ENCODE peak calls at places on chromosomes 5 and 9, in ten cellular contexts. One of them, this sample, is unnamed.

GRCh38 chr5:124927735-124928134 is 181.3 kb upstream of the ZNF608 start:
- DNase-seq in heart left ventricle: no peak
- DNase-seq in A549: no peak
- DNase-seq in HCT116: no peak
- DNase-seq in erythroblast: no peak
- DNase-seq in stomach: no peak
- DNase-seq in uterus: no peak
- DNase-seq in right lobe of liver: no peak
- DNase-seq in lower leg skin: peak
- DNase-seq in GM12892: no peak
- DNase-seq in this sample: no peak

GRCh38 chr9:33354651-33355211 is 47.6 kb downstream of the AQP7 start:
- DNase-seq in heart left ventricle: no peak
- DNase-seq in A549: no peak
- DNase-seq in HCT116: no peak
- DNase-seq in erythroblast: no peak
- DNase-seq in stomach: no peak
- DNase-seq in uterus: no peak
- DNase-seq in right lobe of liver: no peak
- DNase-seq in lower leg skin: no peak
- DNase-seq in GM12892: no peak
- DNase-seq in this sample: no peak

GRCh38 chr5:138706655-138707480 is 46.4 kb upstream of the CTNNA1 start:
- DNase-seq in heart left ventricle: peak
- DNase-seq in A549: peak
- DNase-seq in HCT116: no peak
- DNase-seq in erythroblast: no peak
- DNase-seq in stomach: no peak
- DNase-seq in uterus: no peak
- DNase-seq in right lobe of liver: no peak
- DNase-seq in lower leg skin: no peak
- DNase-seq in GM12892: no peak
- DNase-seq in this sample: no peak

GRCh38 chr5:179266291-179267070 is 78.8 kb downstream of the ADAMTS2 start:
- DNase-seq in heart left ventricle: no peak
- DNase-seq in A549: no peak
- DNase-seq in HCT116: no peak
- DNase-seq in erythroblast: no peak
- DNase-seq in stomach: peak
- DNase-seq in uterus: peak
- DNase-seq in right lobe of liver: peak
- DNase-seq in lower leg skin: peak
- DNase-seq in GM12892: no peak
- DNase-seq in this sample: peak

GRCh38 chr5:59390074-59390659 is 503.4 kb downstream of the PDE4D start:
- DNase-seq in heart left ventricle: no peak
- DNase-seq in A549: peak
- DNase-seq in HCT116: no peak
- DNase-seq in erythroblast: peak
- DNase-seq in stomach: no peak
- DNase-seq in uterus: no peak
- DNase-seq in right lobe of liver: no peak
- DNase-seq in lower leg skin: no peak
- DNase-seq in GM12892: no peak
- DNase-seq in this sample: no peak

GRCh38 chr5:55634204-55634785 is 77.8 kb downstream of the SLC38A9 start:
- DNase-seq in heart left ventricle: no peak
- DNase-seq in A549: no peak
- DNase-seq in HCT116: no peak
- DNase-seq in erythroblast: no peak
- DNase-seq in stomach: no peak
- DNase-seq in uterus: no peak
- DNase-seq in right lobe of liver: no peak
- DNase-seq in lower leg skin: no peak
- DNase-seq in GM12892: no peak
- DNase-seq in this sample: no peak

GRCh38 chr9:2234371-2234893 is 219.3 kb downstream of the SMARCA2 start:
- DNase-seq in heart left ventricle: peak
- DNase-seq in A549: no peak
- DNase-seq in HCT116: no peak
- DNase-seq in erythroblast: no peak
- DNase-seq in stomach: no peak
- DNase-seq in uterus: peak
- DNase-seq in right lobe of liver: no peak
- DNase-seq in lower leg skin: no peak
- DNase-seq in GM12892: no peak
- DNase-seq in this sample: no peak

GRCh38 chr5:76855961-76856360 is 6.1 kb downstream of the S100Z start:
- DNase-seq in heart left ventricle: peak
- DNase-seq in A549: no peak
- DNase-seq in HCT116: no peak
- DNase-seq in erythroblast: no peak
- DNase-seq in stomach: no peak
- DNase-seq in uterus: no peak
- DNase-seq in right lobe of liver: no peak
- DNase-seq in lower leg skin: no peak
- DNase-seq in GM12892: no peak
- DNase-seq in this sample: no peak

GRCh38 chr9:83166369-83166768 is 103.4 kb upstream of the RASEF start:
- DNase-seq in heart left ventricle: no peak
- DNase-seq in A549: no peak
- DNase-seq in HCT116: no peak
- DNase-seq in erythroblast: no peak
- DNase-seq in stomach: peak
- DNase-seq in uterus: no peak
- DNase-seq in right lobe of liver: peak
- DNase-seq in lower leg skin: no peak
- DNase-seq in GM12892: no peak
- DNase-seq in this sample: no peak

GRCh38 chr9:92887880-92888338 is 10.1 kb upstream of the ZNF484 start:
- DNase-seq in heart left ventricle: no peak
- DNase-seq in A549: no peak
- DNase-seq in HCT116: no peak
- DNase-seq in erythroblast: no peak
- DNase-seq in stomach: no peak
- DNase-seq in uterus: no peak
- DNase-seq in right lobe of liver: no peak
- DNase-seq in lower leg skin: no peak
- DNase-seq in GM12892: no peak
- DNase-seq in this sample: no peak

GRCh38 chr5:136051486-136052220 is 22.9 kb downstream of the TGFBI start:
- DNase-seq in heart left ventricle: no peak
- DNase-seq in A549: no peak
- DNase-seq in HCT116: no peak
- DNase-seq in erythroblast: no peak
- DNase-seq in stomach: no peak
- DNase-seq in uterus: no peak
- DNase-seq in right lobe of liver: no peak
- DNase-seq in lower leg skin: no peak
- DNase-seq in GM12892: no peak
- DNase-seq in this sample: peak

GRCh38 chr9:128007566-128008138 is 26.9 kb upstream of the EEIG1 start:
- DNase-seq in heart left ventricle: peak
- DNase-seq in A549: peak
- DNase-seq in HCT116: peak
- DNase-seq in erythroblast: peak
- DNase-seq in stomach: peak
- DNase-seq in uterus: no peak
- DNase-seq in right lobe of liver: no peak
- DNase-seq in lower leg skin: peak
- DNase-seq in GM12892: peak
- DNase-seq in this sample: peak
- TF ChIP-seq POLR2A in heart left ventricle: no peak
- TF ChIP-seq POLR2A in A549: no peak
- TF ChIP-seq POLR2A in HCT116: no peak
- TF ChIP-seq POLR2A in erythroblast: no peak
- TF ChIP-seq POLR2A in stomach: no peak
- TF ChIP-seq POLR2A in uterus: no peak
- TF ChIP-seq POLR2A in right lobe of liver: no peak
- TF ChIP-seq POLR2A in lower leg skin: no peak
- TF ChIP-seq POLR2A in GM12892: peak
- TF ChIP-seq POLR2A in this sample: peak

GRCh38 chr9:122929803-122930354 is 1.4 kb downstream of the ZBTB26 start:
- DNase-seq in heart left ventricle: no peak
- DNase-seq in A549: no peak
- DNase-seq in HCT116: no peak
- DNase-seq in erythroblast: no peak
- DNase-seq in stomach: no peak
- DNase-seq in uterus: no peak
- DNase-seq in right lobe of liver: no peak
- DNase-seq in lower leg skin: no peak
- DNase-seq in GM12892: no peak
- DNase-seq in this sample: no peak

GRCh38 chr9:122930933-122931850 is at the start of gene ZBTB26:
- DNase-seq in heart left ventricle: peak
- DNase-seq in A549: peak
- DNase-seq in HCT116: peak
- DNase-seq in erythroblast: peak
- DNase-seq in stomach: peak
- DNase-seq in uterus: peak
- DNase-seq in right lobe of liver: peak
- DNase-seq in lower leg skin: peak
- DNase-seq in GM12892: peak
- DNase-seq in this sample: peak

GRCh38 chr9:122930541-122930932 is 775 bp downstream of the ZBTB26 start:
- DNase-seq in heart left ventricle: no peak
- DNase-seq in A549: no peak
- DNase-seq in HCT116: no peak
- DNase-seq in erythroblast: no peak
- DNase-seq in stomach: no peak
- DNase-seq in uterus: no peak
- DNase-seq in right lobe of liver: no peak
- DNase-seq in lower leg skin: no peak
- DNase-seq in GM12892: no peak
- DNase-seq in this sample: no peak

GRCh38 chr9:122936464-122936863 is 4.4 kb upstream of the RABGAP1 start:
- DNase-seq in heart left ventricle: no peak
- DNase-seq in A549: no peak
- DNase-seq in HCT116: no peak
- DNase-seq in erythroblast: no peak
- DNase-seq in stomach: no peak
- DNase-seq in uterus: no peak
- DNase-seq in right lobe of liver: no peak
- DNase-seq in lower leg skin: no peak
- DNase-seq in GM12892: no peak
- DNase-seq in this sample: no peak

DNA sequence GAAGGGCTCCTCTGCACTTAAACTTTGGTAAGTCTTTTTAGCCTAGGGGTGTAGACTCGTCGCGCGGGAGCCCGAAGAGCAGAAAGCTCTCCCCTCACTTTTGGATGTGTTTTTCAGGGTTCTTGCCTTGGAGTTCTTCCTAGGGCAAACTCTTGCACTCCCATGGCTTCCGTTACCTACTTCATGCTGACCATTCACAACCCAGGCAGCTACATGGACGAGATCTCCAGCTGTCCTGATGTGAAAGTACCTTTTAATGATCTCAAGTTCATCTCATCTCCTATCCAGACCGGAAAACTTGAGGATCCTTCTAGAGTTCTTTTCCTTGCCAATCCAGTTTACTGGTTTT is 513 bp upstream of the ZBTB26 start:
- DNase-seq in heart left ventricle: no peak
- DNase-seq in A549: no peak
- DNase-seq in HCT116: no peak
- DNase-seq in erythroblast: no peak
- DNase-seq in stomach: no peak
- DNase-seq in uterus: no peak
- DNase-seq in right lobe of liver: no peak
- DNase-seq in lower leg skin: no peak
- DNase-seq in GM12892: no peak
- DNase-seq in this sample: no peak
- TF ChIP-seq POLR2A in heart left ventricle: no peak
- TF ChIP-seq POLR2A in A549: no peak
- TF ChIP-seq POLR2A in HCT116: no peak
- TF ChIP-seq POLR2A in erythroblast: peak
- TF ChIP-seq POLR2A in stomach: no peak
- TF ChIP-seq POLR2A in uterus: no peak
- TF ChIP-seq POLR2A in right lobe of liver: no peak
- TF ChIP-seq POLR2A in lower leg skin: no peak
- TF ChIP-seq POLR2A in GM12892: no peak
- TF ChIP-seq POLR2A in this sample: no peak

DNA sequence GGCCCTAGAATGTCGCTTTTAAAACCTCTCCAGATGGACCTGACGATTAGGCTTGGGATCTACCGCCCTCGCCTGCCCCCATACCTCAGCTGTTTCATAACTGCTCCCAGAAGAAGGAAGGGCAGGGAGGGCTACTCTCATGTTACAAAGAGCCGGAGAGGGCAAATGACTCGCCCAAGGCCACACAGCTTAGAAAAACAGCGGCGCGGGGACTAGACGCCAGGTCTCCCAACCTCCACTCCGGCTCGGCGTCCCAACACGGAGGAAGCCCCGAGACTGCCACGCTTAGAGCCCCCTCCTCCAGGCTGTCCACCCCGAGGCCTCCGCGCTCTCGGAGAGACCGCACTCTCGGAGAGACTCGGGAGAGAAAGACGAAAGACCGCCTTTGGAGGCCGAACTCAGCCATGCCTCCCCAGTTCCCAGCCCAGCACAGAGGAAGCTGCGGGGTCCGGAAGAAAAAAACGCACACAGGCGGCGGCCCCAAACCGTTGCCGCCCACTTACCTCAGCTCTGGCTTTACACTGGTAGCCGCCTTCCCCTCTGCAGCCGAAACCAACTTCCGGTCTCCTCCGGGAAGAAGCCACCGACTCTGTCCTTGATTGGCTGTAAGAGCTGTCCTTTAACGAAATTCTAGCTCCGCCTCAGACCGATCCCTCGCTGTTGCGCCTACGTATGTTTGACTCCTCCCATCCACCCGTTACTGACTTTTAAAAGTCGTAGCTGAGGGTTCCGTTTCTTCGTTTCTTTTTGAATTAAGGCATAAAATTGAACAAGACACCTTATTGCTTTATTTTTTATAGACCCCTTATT is at the start of gene MED7:
- DNase-seq in heart left ventricle: peak
- DNase-seq in A549: peak
- DNase-seq in HCT116: peak
- DNase-seq in erythroblast: peak
- DNase-seq in stomach: peak
- DNase-seq in uterus: peak
- DNase-seq in right lobe of liver: peak
- DNase-seq in lower leg skin: peak
- DNase-seq in GM12892: peak
- DNase-seq in this sample: peak
- TF ChIP-seq POLR2A in heart left ventricle: peak
- TF ChIP-seq POLR2A in A549: peak
- TF ChIP-seq POLR2A in HCT116: peak
- TF ChIP-seq POLR2A in erythroblast: peak
- TF ChIP-seq POLR2A in stomach: peak
- TF ChIP-seq POLR2A in uterus: peak
- TF ChIP-seq POLR2A in right lobe of liver: peak
- TF ChIP-seq POLR2A in lower leg skin: no peak
- TF ChIP-seq POLR2A in GM12892: peak
- TF ChIP-seq POLR2A in this sample: peak

DNA sequence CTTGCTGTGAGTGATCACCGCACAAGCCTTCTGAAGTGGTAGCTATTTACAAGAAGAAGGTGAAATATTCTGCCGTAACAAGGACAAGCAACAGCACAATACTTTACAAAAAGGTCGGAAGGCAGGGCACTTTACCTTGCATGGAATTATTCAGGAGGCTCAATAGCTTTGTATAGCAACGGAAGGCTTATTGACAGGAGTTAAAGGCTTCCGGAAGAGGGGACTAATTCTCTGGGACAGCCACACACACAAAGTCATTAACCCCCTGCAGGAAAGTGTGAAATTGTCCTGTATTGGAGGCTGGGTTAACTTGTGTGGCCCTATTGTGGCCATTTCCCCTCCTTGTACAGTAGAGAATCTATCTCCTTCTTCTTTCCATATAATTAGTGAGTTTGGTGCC is 199.3 kb upstream of the SEMA6A start:
- DNase-seq in heart left ventricle: no peak
- DNase-seq in A549: no peak
- DNase-seq in HCT116: no peak
- DNase-seq in erythroblast: no peak
- DNase-seq in stomach: no peak
- DNase-seq in uterus: no peak
- DNase-seq in right lobe of liver: no peak
- DNase-seq in lower leg skin: no peak
- DNase-seq in GM12892: no peak
- DNase-seq in this sample: no peak
- TF ChIP-seq POLR2A in heart left ventricle: no peak
- TF ChIP-seq POLR2A in A549: no peak
- TF ChIP-seq POLR2A in HCT116: no peak
- TF ChIP-seq POLR2A in erythroblast: no peak
- TF ChIP-seq POLR2A in stomach: no peak
- TF ChIP-seq POLR2A in uterus: no peak
- TF ChIP-seq POLR2A in right lobe of liver: no peak
- TF ChIP-seq POLR2A in lower leg skin: no peak
- TF ChIP-seq POLR2A in GM12892: no peak
- TF ChIP-seq POLR2A in this sample: no peak